ENCODE peak calls at places on chromosome 10, in five cellular contexts. One of them, this sample, is unnamed. For H3K4me1, the result is how much of the 10 kb centered on the place peaks cover.

GRCh38 chr10:4344544-4344994 is 481.4 kb upstream of the AKR1E2 start:
- DNase-seq in heart left ventricle: peak
- DNase-seq in aorta: peak
- DNase-seq in left ventricle myocardium inferior: peak
- DNase-seq in MM.1S: no peak
- DNase-seq in this sample: peak

GRCh38 chr10:17779761-17780160 is 27.8 kb downstream of the TMEM236 start:
- DNase-seq in heart left ventricle: no peak
- DNase-seq in aorta: no peak
- DNase-seq in left ventricle myocardium inferior: no peak
- DNase-seq in MM.1S: no peak
- DNase-seq in this sample: no peak

GRCh38 chr10:112565434-112566053 is 118.5 kb downstream of the VTI1A start:
- DNase-seq in heart left ventricle: no peak
- DNase-seq in aorta: no peak
- DNase-seq in left ventricle myocardium inferior: no peak
- DNase-seq in MM.1S: peak
- DNase-seq in this sample: no peak

GRCh38 chr10:9296206-9296605 is 1241.7 kb downstream of the GATA3 start:
- DNase-seq in heart left ventricle: no peak
- DNase-seq in aorta: no peak
- DNase-seq in left ventricle myocardium inferior: no peak
- DNase-seq in MM.1S: no peak
- DNase-seq in this sample: no peak

GRCh38 chr10:60955957-60956425 is 12.0 kb upstream of the RHOBTB1 start:
- DNase-seq in heart left ventricle: no peak
- DNase-seq in aorta: no peak
- DNase-seq in left ventricle myocardium inferior: no peak
- DNase-seq in MM.1S: no peak
- DNase-seq in this sample: no peak

GRCh38 chr10:77970869-77971803 is 44.6 kb upstream of the DLG5 start:
- DNase-seq in heart left ventricle: no peak
- DNase-seq in aorta: peak
- DNase-seq in left ventricle myocardium inferior: peak
- DNase-seq in MM.1S: peak
- DNase-seq in this sample: peak

GRCh38 chr10:102627141-102627445 is 17.2 kb upstream of the TRIM8 start:
- DNase-seq in heart left ventricle: no peak
- DNase-seq in aorta: no peak
- DNase-seq in left ventricle myocardium inferior: no peak
- DNase-seq in MM.1S: no peak
- DNase-seq in this sample: no peak

GRCh38 chr10:87842776-87843497 is 20.4 kb downstream of the KLLN start:
- DNase-seq in heart left ventricle: no peak
- DNase-seq in aorta: no peak
- DNase-seq in left ventricle myocardium inferior: no peak
- DNase-seq in MM.1S: no peak
- DNase-seq in this sample: no peak

GRCh38 chr10:13869295-13869664 is 282.5 kb downstream of the PRPF18 start:
- DNase-seq in heart left ventricle: no peak
- DNase-seq in aorta: no peak
- DNase-seq in left ventricle myocardium inferior: no peak
- DNase-seq in MM.1S: no peak
- DNase-seq in this sample: no peak

GRCh38 chr10:124122211-124122610 is 28.8 kb upstream of the CHST15 start:
- DNase-seq in heart left ventricle: no peak
- DNase-seq in aorta: peak
- DNase-seq in left ventricle myocardium inferior: no peak
- DNase-seq in MM.1S: no peak
- DNase-seq in this sample: no peak

GRCh38 chr10:133027480-133027879 is 60.2 kb upstream of the ADGRA1 start:
- DNase-seq in heart left ventricle: no peak
- DNase-seq in aorta: no peak
- DNase-seq in left ventricle myocardium inferior: no peak
- DNase-seq in MM.1S: no peak
- DNase-seq in this sample: no peak

GRCh38 chr10:96442017-96442643 is 71.6 kb downstream of the TLL2 start:
- DNase-seq in heart left ventricle: no peak
- DNase-seq in aorta: no peak
- DNase-seq in left ventricle myocardium inferior: no peak
- DNase-seq in MM.1S: no peak
- DNase-seq in this sample: no peak

GRCh38 chr10:113121153-113121552 is 171.1 kb downstream of the TCF7L2 start:
- DNase-seq in heart left ventricle: no peak
- DNase-seq in aorta: no peak
- DNase-seq in left ventricle myocardium inferior: no peak
- DNase-seq in MM.1S: no peak
- DNase-seq in this sample: no peak

GRCh38 chr10:37856881-37857286 is 526 bp downstream of the ZNF248 start:
- DNase-seq in heart left ventricle: no peak
- DNase-seq in aorta: peak
- DNase-seq in left ventricle myocardium inferior: peak
- DNase-seq in MM.1S: peak
- DNase-seq in this sample: peak

GRCh38 chr10:129861776-129862530 is 102.1 kb downstream of the EBF3 start:
- DNase-seq in heart left ventricle: no peak
- DNase-seq in aorta: no peak
- DNase-seq in left ventricle myocardium inferior: no peak
- DNase-seq in MM.1S: no peak
- DNase-seq in this sample: no peak

GRCh38 chr10:112289373-112290053 is 6.3 kb downstream of the TECTB start:
- DNase-seq in heart left ventricle: no peak
- DNase-seq in aorta: no peak
- DNase-seq in left ventricle myocardium inferior: no peak
- DNase-seq in MM.1S: no peak
- DNase-seq in this sample: no peak

GRCh38 chr10:53601260-53601875 is 828.8 kb upstream of the MBL2 start:
- DNase-seq in heart left ventricle: no peak
- DNase-seq in aorta: no peak
- DNase-seq in left ventricle myocardium inferior: no peak
- DNase-seq in MM.1S: peak
- DNase-seq in this sample: no peak

GRCh38 chr10:69406302-69406811 is 10.4 kb downstream of the TACR2 start:
- DNase-seq in heart left ventricle: peak
- DNase-seq in aorta: peak
- DNase-seq in left ventricle myocardium inferior: peak
- DNase-seq in MM.1S: no peak
- DNase-seq in this sample: no peak

GRCh38 chr10:72953687-72954086 is 919 bp downstream of the PLA2G12B start:
- DNase-seq in heart left ventricle: no peak
- DNase-seq in aorta: no peak
- DNase-seq in left ventricle myocardium inferior: no peak
- DNase-seq in MM.1S: no peak
- DNase-seq in this sample: no peak

GRCh38 chr10:69572159-69573055 is 815 bp downstream of the NEUROG3 start:
- DNase-seq in heart left ventricle: no peak
- DNase-seq in aorta: peak
- DNase-seq in left ventricle myocardium inferior: no peak
- DNase-seq in MM.1S: no peak
- DNase-seq in this sample: no peak

GRCh38 chr10:77475522-77475921 is 162.1 kb downstream of the KCNMA1 start:
- DNase-seq in heart left ventricle: no peak
- DNase-seq in aorta: no peak
- DNase-seq in left ventricle myocardium inferior: no peak
- DNase-seq in MM.1S: no peak
- DNase-seq in this sample: no peak

GRCh38 chr10:26628395-26628794 is 69.1 kb upstream of the PDSS1 start:
- DNase-seq in heart left ventricle: no peak
- DNase-seq in aorta: no peak
- DNase-seq in left ventricle myocardium inferior: no peak
- DNase-seq in MM.1S: no peak
- DNase-seq in this sample: no peak

GRCh38 chr10:88958721-88959120 is 6.1 kb upstream of the ACTA2 start:
- DNase-seq in heart left ventricle: no peak
- DNase-seq in aorta: no peak
- DNase-seq in left ventricle myocardium inferior: no peak
- DNase-seq in MM.1S: no peak
- DNase-seq in this sample: no peak

GRCh38 chr10:412109-412508 is 276.9 kb downstream of the ZMYND11 start:
- DNase-seq in heart left ventricle: no peak
- DNase-seq in aorta: no peak
- DNase-seq in left ventricle myocardium inferior: no peak
- DNase-seq in MM.1S: no peak
- DNase-seq in this sample: no peak

GRCh38 chr10:93695720-93696119 is 6.7 kb downstream of the FRA10AC1 start:
- DNase-seq in heart left ventricle: no peak
- DNase-seq in aorta: no peak
- DNase-seq in left ventricle myocardium inferior: no peak
- DNase-seq in MM.1S: no peak
- DNase-seq in this sample: no peak

GRCh38 chr10:11730779-11731178 is 11.4 kb upstream of the ECHDC3 start:
- DNase-seq in heart left ventricle: no peak
- DNase-seq in aorta: no peak
- DNase-seq in left ventricle myocardium inferior: no peak
- DNase-seq in MM.1S: no peak
- DNase-seq in this sample: no peak

GRCh38 chr10:124005991-124006392 is 87.4 kb downstream of the CHST15 start:
- DNase-seq in heart left ventricle: no peak
- DNase-seq in aorta: no peak
- DNase-seq in left ventricle myocardium inferior: no peak
- DNase-seq in MM.1S: no peak
- DNase-seq in this sample: no peak

GRCh38 chr10:68869623-68870022 is 31.5 kb upstream of the DDX50 start:
- DNase-seq in heart left ventricle: no peak
- DNase-seq in aorta: no peak
- DNase-seq in left ventricle myocardium inferior: no peak
- DNase-seq in MM.1S: no peak
- DNase-seq in this sample: no peak

GRCh38 chr10:9024210-9024609 is 969.7 kb downstream of the GATA3 start:
- DNase-seq in heart left ventricle: no peak
- DNase-seq in aorta: no peak
- DNase-seq in left ventricle myocardium inferior: no peak
- DNase-seq in MM.1S: no peak
- DNase-seq in this sample: no peak

DNA sequence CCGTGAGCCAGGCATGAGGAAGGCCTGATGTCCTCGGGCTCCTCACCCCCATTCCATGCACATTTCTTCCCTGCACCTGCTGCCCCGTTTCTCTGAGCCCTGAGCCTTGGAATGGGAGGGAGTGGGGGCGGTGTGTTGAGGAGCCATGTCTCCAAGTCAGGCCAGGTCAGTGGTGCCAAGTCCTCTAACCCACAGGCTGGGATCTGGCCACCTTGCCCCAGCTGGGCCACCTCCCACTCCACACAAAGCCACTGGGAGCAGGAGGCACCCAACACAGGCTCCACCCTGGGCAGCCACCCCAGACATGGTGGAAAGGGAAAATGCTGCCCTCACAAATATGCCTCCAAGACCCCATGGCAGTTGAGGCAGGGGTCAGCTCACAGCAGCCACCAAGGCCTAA is 27.7 kb downstream of the ZCCHC24 start:
- DNase-seq in heart left ventricle: peak
- DNase-seq in aorta: no peak
- DNase-seq in left ventricle myocardium inferior: peak
- DNase-seq in MM.1S: no peak
- DNase-seq in this sample: no peak
- H3K4me1 ChIP-seq in heart left ventricle: under half
- H3K4me1 ChIP-seq in aorta: under half
- H3K4me1 ChIP-seq in left ventricle myocardium inferior: under half
- H3K4me1 ChIP-seq in MM.1S: under half
- H3K4me1 ChIP-seq in this sample: half or more

GRCh38 chr10:110524864-110525242 is 27.1 kb downstream of the DUSP5 start:
- DNase-seq in heart left ventricle: no peak
- DNase-seq in aorta: no peak
- DNase-seq in left ventricle myocardium inferior: no peak
- DNase-seq in MM.1S: no peak
- DNase-seq in this sample: no peak

GRCh38 chr10:110522365-110522988 is 24.8 kb downstream of the DUSP5 start:
- DNase-seq in heart left ventricle: no peak
- DNase-seq in aorta: no peak
- DNase-seq in left ventricle myocardium inferior: no peak
- DNase-seq in MM.1S: no peak
- DNase-seq in this sample: no peak

GRCh38 chr10:110524179-110524863 is 26.6 kb downstream of the DUSP5 start:
- DNase-seq in heart left ventricle: no peak
- DNase-seq in aorta: no peak
- DNase-seq in left ventricle myocardium inferior: no peak
- DNase-seq in MM.1S: no peak
- DNase-seq in this sample: no peak

GRCh38 chr10:110525349-110526260 is 27.9 kb downstream of the DUSP5 start:
- DNase-seq in heart left ventricle: no peak
- DNase-seq in aorta: no peak
- DNase-seq in left ventricle myocardium inferior: no peak
- DNase-seq in MM.1S: no peak
- DNase-seq in this sample: no peak

DNA sequence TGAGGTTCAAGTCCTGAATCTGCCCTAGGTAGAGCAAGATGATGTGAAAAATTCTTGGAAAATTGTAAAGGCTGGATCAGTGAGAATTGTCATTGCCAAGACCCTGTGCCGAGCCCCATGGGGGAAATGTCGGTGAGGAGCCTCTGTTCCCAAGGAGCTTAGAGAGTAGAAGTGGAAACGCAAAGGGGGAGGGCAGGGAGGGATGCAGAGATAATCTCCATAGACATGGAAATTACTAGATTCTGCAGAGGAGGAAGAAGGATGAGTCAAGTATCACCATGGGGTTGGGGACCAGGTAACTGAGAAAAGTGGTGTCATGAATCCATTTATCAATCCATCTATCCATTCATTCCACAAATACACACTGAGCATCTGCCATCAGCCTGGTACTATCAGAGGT is 26.0 kb downstream of the DUSP5 start:
- DNase-seq in heart left ventricle: no peak
- DNase-seq in aorta: no peak
- DNase-seq in left ventricle myocardium inferior: no peak
- DNase-seq in MM.1S: no peak
- DNase-seq in this sample: no peak
- H3K4me3 ChIP-seq in heart left ventricle: no peak
- H3K4me3 ChIP-seq in aorta: no peak
- H3K4me3 ChIP-seq in left ventricle myocardium inferior: no peak
- H3K4me3 ChIP-seq in MM.1S: no peak
- H3K4me3 ChIP-seq in this sample: no peak

GRCh38 chr10:104664205-104664604 is 23.1 kb downstream of the SORCS3 start:
- DNase-seq in heart left ventricle: no peak
- DNase-seq in aorta: no peak
- DNase-seq in left ventricle myocardium inferior: no peak
- DNase-seq in MM.1S: peak
- DNase-seq in this sample: no peak
- H3K4me1 ChIP-seq in heart left ventricle: under half
- H3K4me1 ChIP-seq in aorta: under half
- H3K4me1 ChIP-seq in left ventricle myocardium inferior: under half
- H3K4me1 ChIP-seq in MM.1S: under half
- H3K4me1 ChIP-seq in this sample: under half

DNA sequence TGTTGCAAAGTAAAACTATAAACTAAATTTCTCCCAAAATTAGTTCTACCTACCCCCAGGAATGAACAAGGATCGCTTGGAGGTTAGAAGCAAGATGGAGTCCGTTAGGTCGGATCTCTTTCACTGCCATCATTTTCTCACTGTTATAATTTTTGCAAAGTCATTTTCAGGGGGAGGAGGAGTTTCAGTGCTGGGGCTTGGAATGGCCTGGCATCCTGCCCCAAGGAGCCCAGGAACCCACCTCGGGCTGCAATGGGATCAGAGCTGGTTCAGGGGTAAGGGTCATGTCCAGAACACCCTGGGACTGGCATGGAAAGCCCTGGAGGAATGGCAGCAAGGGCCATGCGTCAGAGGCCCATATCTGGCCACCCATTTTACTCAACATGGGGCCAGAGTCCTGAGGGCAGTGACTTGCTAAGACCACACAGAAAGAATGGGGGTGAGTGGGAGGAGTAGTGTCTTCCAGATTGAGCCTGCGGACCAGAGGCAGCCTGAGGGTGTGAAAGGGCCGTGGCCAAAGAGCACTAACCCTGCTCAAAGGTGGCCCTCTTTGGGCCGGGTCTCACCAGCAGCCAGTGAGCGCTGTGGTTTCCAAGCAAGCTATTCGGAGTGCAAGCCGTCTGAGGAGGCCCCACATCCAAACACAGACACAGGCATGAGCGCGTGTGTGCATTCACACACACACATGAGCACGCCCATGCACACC is 31.8 kb downstream of the GPRIN2 start:
- DNase-seq in heart left ventricle: peak
- DNase-seq in aorta: peak
- DNase-seq in left ventricle myocardium inferior: peak
- DNase-seq in MM.1S: no peak
- DNase-seq in this sample: peak
- H3K4me3 ChIP-seq in heart left ventricle: no peak
- H3K4me3 ChIP-seq in aorta: no peak
- H3K4me3 ChIP-seq in left ventricle myocardium inferior: no peak
- H3K4me3 ChIP-seq in MM.1S: no peak
- H3K4me3 ChIP-seq in this sample: no peak

This sample was measured in left lung.